ENCODE peak calls at places on chromosomes 16 and 17, in seven cellular contexts. T is stomach; C is HCT116; W is CD8-positive, alpha-beta memory T cell; Y is heart right ventricle; X is keratinocyte; Q is brain microvascular endothelial cell. F is an unnamed sample.
A peak's percentile ranks its signal among the peaks of the same experiment; 100 is the strongest.

GRCh38 chr16:77298638-77299360 is 99.6 kb downstream of the SYCE1L start:
- DNase-seq in T (no peak), C (no peak), W (no peak), Y (no peak), X (no peak), Q (peak; percentile 98), F (no peak)

GRCh38 chr16:87129771-87130170 is 187.4 kb downstream of the C16orf95 start:
- DNase-seq in T (no peak), C (peak; percentile 29), W (no peak), Y (no peak), X (no peak), Q (peak; percentile 29), F (no peak)

GRCh38 chr16:14186007-14186953 is 115.2 kb downstream of the MRTFB start:
- DNase-seq in T (no peak), C (no peak), W (peak; percentile 8), Y (peak; percentile 27), X (no peak), Q (peak; percentile 51), F (no peak)

GRCh38 chr17:27473748-27474609 is 17.7 kb downstream of the KSR1 start:
- DNase-seq in T (peak; percentile 91), C (no peak), W (peak; percentile 34), Y (peak; percentile 62), X (no peak), Q (no peak), F (peak; percentile 75)

GRCh38 chr16:51876934-51877333 is 670.0 kb downstream of the TOX3 start:
- DNase-seq in T (no peak), C (no peak), W (no peak), Y (no peak), X (no peak), Q (no peak), F (no peak)

GRCh38 chr17:37446027-37446426 is 39.3 kb downstream of the TADA2A start:
- DNase-seq in T (no peak), C (peak; percentile 84), W (no peak), Y (no peak), X (no peak), Q (no peak), F (no peak)

GRCh38 chr17:78736526-78737079 is 45.5 kb downstream of the CYTH1 start:
- DNase-seq in T (peak; percentile 94), C (peak; percentile 90), W (peak; percentile 78), Y (peak; percentile 77), X (peak; percentile 81), Q (no peak), F (peak; percentile 50)

GRCh38 chr16:49127103-49127502 is 154.5 kb downstream of the CBLN1 start:
- DNase-seq in T (no peak), C (no peak), W (no peak), Y (no peak), X (no peak), Q (no peak), F (no peak)

GRCh38 chr17:10059684-10060211 is 138.7 kb downstream of the GAS7 start:
- DNase-seq in T (no peak), C (no peak), W (no peak), Y (peak; percentile 60), X (no peak), Q (no peak), F (no peak)

GRCh38 chr17:57405486-57406072 is 149.3 kb downstream of the MSI2 start:
- DNase-seq in T (no peak), C (no peak), W (no peak), Y (no peak), X (no peak), Q (no peak), F (no peak)

GRCh38 chr17:63792055-63792729 is 18.2 kb downstream of the DDX42 start:
- DNase-seq in T (no peak), C (no peak), W (no peak), Y (no peak), X (no peak), Q (no peak), F (no peak)

GRCh38 chr16:56950051-56950450 is 11.7 kb upstream of the CETP start:
- DNase-seq in T (no peak), C (no peak), W (no peak), Y (no peak), X (no peak), Q (no peak), F (no peak)

GRCh38 chr17:73827627-73828241 is 183.5 kb upstream of the SDK2 start:
- DNase-seq in T (no peak), C (no peak), W (peak; percentile 7), Y (no peak), X (no peak), Q (no peak), F (no peak)

GRCh38 chr16:57720142-57720575 is 15.4 kb upstream of the KATNB1 start:
- DNase-seq in T (peak; percentile 81), C (no peak), W (peak; percentile 31), Y (peak; percentile 54), X (no peak), Q (peak; percentile 60), F (no peak)

GRCh38 chr17:44190496-44190895 is 3.7 kb downstream of the TMUB2 start:
- DNase-seq in T (no peak), C (no peak), W (no peak), Y (no peak), X (no peak), Q (no peak), F (no peak)

GRCh38 chr17:44191941-44192496 is 5.2 kb downstream of the TMUB2 start:
- DNase-seq in T (no peak), C (no peak), W (no peak), Y (no peak), X (no peak), Q (no peak), F (no peak)

GRCh38 chr17:44192750-44193149 is 6.0 kb downstream of the TMUB2 start:
- DNase-seq in T (no peak), C (no peak), W (no peak), Y (no peak), X (no peak), Q (no peak), F (no peak)

GRCh38 chr17:44191389-44191788 is 4.6 kb downstream of the TMUB2 start:
- DNase-seq in T (no peak), C (no peak), W (no peak), Y (no peak), X (no peak), Q (no peak), F (no peak)

DNA sequence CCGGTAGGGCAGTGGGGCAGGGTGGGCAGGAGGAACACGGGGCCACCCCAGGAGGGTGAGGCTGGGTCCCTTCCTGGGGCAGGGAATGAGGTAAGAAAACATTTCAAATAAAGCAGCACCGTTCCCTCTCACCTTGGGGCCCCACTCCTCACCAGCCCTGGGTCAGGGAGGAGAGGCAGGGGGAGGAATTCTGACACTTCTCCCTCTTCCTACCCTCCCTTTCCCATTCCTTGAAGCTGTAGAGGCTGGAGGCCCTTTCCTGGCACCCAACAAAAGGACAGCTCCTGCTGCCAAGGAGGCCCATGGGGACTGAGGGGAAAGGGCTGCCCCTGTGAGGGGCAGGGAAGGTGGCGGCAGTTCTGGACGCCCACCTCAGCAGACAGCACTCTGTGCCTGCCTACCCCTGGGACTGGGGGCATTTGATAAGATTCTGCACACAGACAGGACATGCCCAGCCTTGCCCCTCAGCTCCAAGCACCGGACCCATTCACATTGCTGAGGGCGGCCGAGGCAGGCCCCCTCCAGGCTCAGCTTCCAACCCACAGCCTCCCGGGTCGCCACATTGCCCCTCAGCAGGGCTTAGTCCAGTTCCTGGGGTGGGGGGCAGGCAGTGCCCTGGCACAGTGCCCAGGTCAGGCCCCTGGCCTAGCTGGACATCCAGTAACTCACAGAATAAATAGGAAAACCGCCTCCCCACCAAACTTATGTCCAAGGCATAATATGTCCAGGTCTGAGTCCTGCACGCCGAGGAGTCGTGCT is 6.2 kb downstream of the ATXN7L3 start:
- DNase-seq in T (no peak), C (no peak), W (no peak), Y (no peak), X (no peak), Q (no peak), F (no peak)
- H3K36me3 ChIP-seq in T (peaks cover 86% of the 10 kb centered on the region), C (peaks cover 32% of the 10 kb centered on the region), W (peaks cover 36% of the 10 kb centered on the region), Y (no peaks in the 10 kb centered on the region), X (peaks cover 45% of the 10 kb centered on the region), Q (peaks cover 63% of the 10 kb centered on the region), F (peaks cover 69% of the 10 kb centered on the region)

GRCh38 chr16:2915196-2915929 is 3.6 kb downstream of the FLYWCH1 start:
- DNase-seq in T (no peak), C (no peak), W (no peak), Y (no peak), X (no peak), Q (no peak), F (no peak)
- H3K27ac ChIP-seq in T (no peak overlapping the region), C (peak overlapping the region; percentile 80), W (no peak overlapping the region), Y (no peak overlapping the region), X (peak overlapping the region; percentile 78), Q (peak overlapping the region; percentile 44), F (no peak overlapping the region)

GRCh38 chr16:70534949-70535348 is 11.3 kb downstream of the SF3B3 start:
- DNase-seq in T (no peak), C (no peak), W (no peak), Y (no peak), X (no peak), Q (no peak), F (no peak)

GRCh38 chr16:70523621-70524405 is at the start of gene SF3B3:
- DNase-seq in T (peak; percentile 69), C (no peak), W (peak; percentile 86), Y (no peak), X (no peak), Q (peak; percentile 52), F (peak; percentile 74)

GRCh38 chr16:70526403-70526802 is 2.8 kb downstream of the SF3B3 start:
- DNase-seq in T (no peak), C (no peak), W (no peak), Y (no peak), X (no peak), Q (no peak), F (no peak)

GRCh38 chr16:70527315-70527996 is 3.8 kb downstream of the SF3B3 start:
- DNase-seq in T (no peak), C (no peak), W (no peak), Y (no peak), X (no peak), Q (no peak), F (no peak)

GRCh38 chr16:70529051-70529777 is 5.6 kb downstream of the SF3B3 start:
- DNase-seq in T (no peak), C (peak; percentile 15), W (peak; percentile 19), Y (no peak), X (no peak), Q (peak; percentile 51), F (no peak)
- H3K36me3 ChIP-seq in T (peaks cover 80% of the 10 kb centered on the region), C (peaks cover 56% of the 10 kb centered on the region), W (peaks cover 67% of the 10 kb centered on the region), Y (no peaks in the 10 kb centered on the region), X (peaks cover 21% of the 10 kb centered on the region), Q (peaks cover 48% of the 10 kb centered on the region), F (no peaks in the 10 kb centered on the region)

DNA sequence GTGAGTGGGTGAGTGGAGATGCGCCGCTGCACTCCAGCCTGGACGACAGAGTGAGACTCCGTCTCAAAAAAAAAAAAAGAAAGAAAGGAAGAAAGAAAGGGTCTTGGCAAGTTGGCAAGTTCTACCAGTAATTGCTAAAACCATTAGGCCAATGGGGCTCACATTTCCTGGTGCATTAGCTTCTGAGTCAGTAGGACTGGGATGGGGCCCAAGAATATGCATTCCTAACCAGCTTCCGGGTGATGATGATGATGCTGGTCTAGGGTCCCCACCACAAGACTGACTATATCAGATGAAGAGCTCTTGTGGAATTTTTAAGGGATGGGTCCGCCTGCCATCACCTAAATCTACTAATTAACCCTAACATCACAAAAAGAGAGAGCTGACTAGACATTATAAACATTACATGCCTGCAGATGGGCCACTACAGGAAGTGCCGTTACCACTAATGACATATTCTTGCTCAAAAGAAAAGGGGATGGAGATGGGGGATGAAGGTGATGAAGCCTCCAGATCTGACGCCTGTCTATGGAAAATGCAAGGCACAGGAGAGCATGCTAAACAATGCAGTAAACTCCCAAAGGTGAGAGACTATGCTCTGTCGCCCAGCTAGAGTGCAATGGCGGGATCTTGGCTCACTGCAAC is 13.1 kb downstream of the MYH11 start:
- DNase-seq in T (no peak), C (no peak), W (no peak), Y (no peak), X (no peak), Q (no peak), F (no peak)
- H3K27ac ChIP-seq in T (peak overlapping the region; percentile 53), C (no peak overlapping the region), W (no peak overlapping the region), Y (no peak overlapping the region), X (no peak overlapping the region), Q (no peak overlapping the region), F (no peak overlapping the region)

F was measured in adrenal gland.